ENCODE peak calls at places on chromosome 1, in four cellular contexts. M is HAP-1, G is astrocyte of the spinal cord, I is Panc1. J is an unnamed sample.

GRCh38 chr1:110339040-110339426 is at the start of gene RBM15:
- DNase-seq in M (peak), G (peak), I (peak), J (peak)

GRCh38 chr1:55639051-55639450 is 423.9 kb upstream of the USP24 start:
- DNase-seq in M (no peak), G (no peak), I (no peak), J (no peak)

GRCh38 chr1:84693774-84694173 is 3.5 kb upstream of the SSX2IP start:
- DNase-seq in M (no peak), G (no peak), I (no peak), J (no peak)

GRCh38 chr1:155070721-155071556 is 7.4 kb downstream of the EFNA4 start:
- DNase-seq in M (peak), G (peak), I (no peak), J (no peak)

GRCh38 chr1:205963756-205964155 is 20.5 kb upstream of the SLC26A9 start:
- DNase-seq in M (no peak), G (no peak), I (no peak), J (no peak)

GRCh38 chr1:77671836-77672235 is 10.6 kb downstream of the ZZZ3 start:
- DNase-seq in M (no peak), G (no peak), I (no peak), J (peak)

GRCh38 chr1:12097321-12097720 is 34.2 kb downstream of the TNFRSF8 start:
- DNase-seq in M (no peak), G (no peak), I (no peak), J (no peak)

GRCh38 chr1:151846062-151846568 is 6.5 kb upstream of the C2CD4D start:
- DNase-seq in M (no peak), G (peak), I (no peak), J (peak)

GRCh38 chr1:76668046-76668445 is 199.2 kb upstream of the ST6GALNAC5 start:
- DNase-seq in M (no peak), G (peak), I (no peak), J (no peak)

GRCh38 chr1:201542166-201543045 is 3.5 kb downstream of the NAV1 start:
- DNase-seq in M (no peak), G (peak), I (no peak), J (no peak)

GRCh38 chr1:75170006-75170405 is 35.8 kb downstream of the LHX8 start:
- DNase-seq in M (no peak), G (no peak), I (no peak), J (no peak)

GRCh38 chr1:103561612-103562395 is 9.6 kb upstream of the AMY2B start:
- DNase-seq in M (no peak), G (no peak), I (no peak), J (peak)

GRCh38 chr1:96991261-96991660 is 269.7 kb downstream of the PTBP2 start:
- DNase-seq in M (no peak), G (no peak), I (no peak), J (no peak)

GRCh38 chr1:34549199-34549598 is 205.6 kb upstream of the GJB5 start:
- DNase-seq in M (peak), G (no peak), I (no peak), J (no peak)

GRCh38 chr1:231990388-231990787 is 363.8 kb downstream of the DISC1 start:
- DNase-seq in M (no peak), G (no peak), I (no peak), J (no peak)

GRCh38 chr1:211944733-211945500 is 90.4 kb downstream of the INTS7 start:
- DNase-seq in M (peak), G (peak), I (no peak), J (no peak)

DNA sequence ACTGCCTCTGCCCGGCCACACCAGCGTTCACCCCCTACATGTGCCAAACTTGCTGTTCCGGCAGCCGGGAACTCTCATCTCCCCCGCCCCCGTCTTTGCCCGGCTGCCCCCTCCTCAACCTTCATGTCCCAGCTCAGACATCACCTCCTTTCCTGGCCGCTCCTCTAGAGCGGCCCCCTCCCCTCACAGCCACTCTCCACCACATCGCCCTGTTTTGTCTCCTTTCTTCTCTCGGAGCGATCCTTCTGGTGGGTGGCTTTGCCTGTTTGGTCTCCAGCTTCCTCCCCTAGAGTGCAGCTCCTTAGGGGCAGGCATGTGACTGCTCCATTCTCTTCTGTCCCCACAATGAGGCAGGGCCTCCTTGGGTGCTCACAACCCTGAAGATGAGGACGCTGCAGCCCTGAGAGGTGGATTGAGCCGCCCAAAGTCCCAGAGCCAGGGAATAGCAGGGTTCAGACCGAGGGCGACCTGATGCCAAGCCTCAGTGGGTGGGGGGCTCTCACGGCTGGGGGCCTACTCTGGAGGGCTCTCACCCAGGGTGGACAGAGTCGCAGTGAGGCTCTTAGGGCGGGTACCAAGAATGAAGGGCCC is 44.9 kb upstream of the ECE1 start:
- DNase-seq in M (no peak), G (no peak), I (no peak), J (no peak)
- H3K4me3 ChIP-seq in M (no peak), G (peak), I (peak), J (peak)

GRCh38 chr1:86155807-86156561 is 588 bp downstream of the COL24A1 start:
- DNase-seq in M (peak), G (peak), I (no peak), J (peak)

GRCh38 chr1:86154581-86155060 is 2.0 kb downstream of the COL24A1 start:
- DNase-seq in M (no peak), G (no peak), I (no peak), J (no peak)

GRCh38 chr1:86159800-86160199 is 3.2 kb upstream of the COL24A1 start:
- DNase-seq in M (no peak), G (no peak), I (no peak), J (no peak)

GRCh38 chr1:86155061-86155806 is 1.3 kb downstream of the COL24A1 start:
- DNase-seq in M (no peak), G (peak), I (no peak), J (no peak)

GRCh38 chr1:86156571-86157455 is at the start of gene COL24A1:
- DNase-seq in M (peak), G (peak), I (no peak), J (peak)
- H3K4me3 ChIP-seq in M (peak), G (peak), I (peak), J (peak)

DNA sequence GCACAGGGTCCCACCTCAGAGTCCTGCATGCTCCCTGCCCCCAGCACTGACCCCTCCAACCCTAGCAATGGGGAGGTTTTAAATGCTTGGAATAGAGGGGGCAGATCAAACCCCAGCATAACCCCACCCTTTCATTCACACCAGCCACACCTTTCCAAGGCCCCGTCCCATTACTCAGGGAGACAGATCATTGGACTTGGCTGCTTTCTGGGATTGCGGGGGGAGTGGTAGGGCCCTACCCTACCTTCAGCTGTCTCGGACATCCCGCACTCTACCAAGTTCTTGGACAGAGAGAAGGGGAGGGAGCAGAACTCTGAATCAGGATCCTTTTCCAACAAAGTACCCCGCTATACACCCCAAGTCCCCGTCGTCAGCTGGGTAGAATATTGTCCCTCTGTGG is 983 bp downstream of the PADI2 start:
- DNase-seq in M (no peak), G (no peak), I (no peak), J (no peak)
- H3K4me3 ChIP-seq in M (no peak), G (peak), I (peak), J (no peak)

DNA sequence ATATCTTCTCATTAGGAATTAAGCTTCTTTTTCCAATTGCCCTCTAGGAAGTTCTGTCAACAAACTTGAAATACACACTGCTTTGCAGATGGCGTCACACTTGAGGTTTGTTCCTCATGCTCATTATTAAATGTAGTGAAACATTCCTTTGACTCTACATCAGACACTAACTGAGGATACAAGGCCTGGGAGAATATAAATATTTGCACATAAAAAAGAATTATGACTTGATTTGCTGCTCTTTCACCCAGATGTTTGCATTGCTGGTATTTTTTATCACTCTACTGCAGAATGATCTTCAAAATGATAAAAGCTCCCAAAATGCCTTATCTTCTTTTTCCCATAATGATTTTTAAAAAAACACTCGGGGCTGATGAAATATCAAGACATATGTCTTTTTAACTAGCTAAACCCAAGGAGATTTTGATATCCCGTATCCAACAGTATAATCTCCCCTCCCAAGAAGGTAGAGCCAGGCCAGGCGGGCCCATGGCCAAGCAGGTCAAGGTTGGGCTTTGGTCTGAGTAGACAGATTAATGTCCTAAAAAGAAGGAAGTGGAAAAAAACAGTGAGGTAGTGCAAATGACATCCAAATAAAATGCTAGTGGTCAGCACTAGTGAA is 264.6 kb downstream of the HHIPL2 start:
- DNase-seq in M (no peak), G (peak), I (no peak), J (peak)
- H3K4me3 ChIP-seq in M (no peak), G (no peak), I (no peak), J (no peak)

DNA sequence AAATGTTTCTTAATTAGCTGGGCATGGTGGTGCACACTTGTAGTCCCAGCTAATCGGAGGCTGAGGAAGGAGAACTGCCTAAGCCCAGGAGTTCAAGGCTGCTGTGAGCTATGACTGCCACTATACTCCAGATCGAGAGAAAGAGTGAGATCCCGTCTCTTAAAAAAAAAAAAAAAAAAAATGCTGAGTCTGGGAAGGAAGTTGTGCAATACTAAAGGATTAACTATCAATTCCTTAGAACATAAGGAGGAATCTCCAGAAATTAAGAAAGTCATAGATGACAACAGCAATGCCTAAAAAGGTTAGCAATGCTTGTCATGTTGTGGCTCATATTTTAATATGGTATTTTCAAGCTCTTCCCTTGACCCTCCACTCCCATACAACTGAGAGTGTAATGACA is 5.3 kb downstream of the LUZP1 start:
- DNase-seq in M (no peak), G (no peak), I (no peak), J (no peak)
- H3K4me3 ChIP-seq in M (no peak), G (no peak), I (no peak), J (no peak)

GRCh38 chr1:203691454-203691853 is 64.8 kb downstream of the ATP2B4 start:
- DNase-seq in M (no peak), G (no peak), I (no peak), J (no peak)

GRCh38 chr1:203695116-203695515 is 68.5 kb downstream of the ATP2B4 start:
- DNase-seq in M (no peak), G (no peak), I (no peak), J (no peak)

GRCh38 chr1:203690730-203691129 is 64.1 kb downstream of the ATP2B4 start:
- DNase-seq in M (no peak), G (no peak), I (no peak), J (no peak)

GRCh38 chr1:203696673-203697072 is 68.3 kb upstream of the LAX1 start:
- DNase-seq in M (no peak), G (no peak), I (no peak), J (no peak)

DNA sequence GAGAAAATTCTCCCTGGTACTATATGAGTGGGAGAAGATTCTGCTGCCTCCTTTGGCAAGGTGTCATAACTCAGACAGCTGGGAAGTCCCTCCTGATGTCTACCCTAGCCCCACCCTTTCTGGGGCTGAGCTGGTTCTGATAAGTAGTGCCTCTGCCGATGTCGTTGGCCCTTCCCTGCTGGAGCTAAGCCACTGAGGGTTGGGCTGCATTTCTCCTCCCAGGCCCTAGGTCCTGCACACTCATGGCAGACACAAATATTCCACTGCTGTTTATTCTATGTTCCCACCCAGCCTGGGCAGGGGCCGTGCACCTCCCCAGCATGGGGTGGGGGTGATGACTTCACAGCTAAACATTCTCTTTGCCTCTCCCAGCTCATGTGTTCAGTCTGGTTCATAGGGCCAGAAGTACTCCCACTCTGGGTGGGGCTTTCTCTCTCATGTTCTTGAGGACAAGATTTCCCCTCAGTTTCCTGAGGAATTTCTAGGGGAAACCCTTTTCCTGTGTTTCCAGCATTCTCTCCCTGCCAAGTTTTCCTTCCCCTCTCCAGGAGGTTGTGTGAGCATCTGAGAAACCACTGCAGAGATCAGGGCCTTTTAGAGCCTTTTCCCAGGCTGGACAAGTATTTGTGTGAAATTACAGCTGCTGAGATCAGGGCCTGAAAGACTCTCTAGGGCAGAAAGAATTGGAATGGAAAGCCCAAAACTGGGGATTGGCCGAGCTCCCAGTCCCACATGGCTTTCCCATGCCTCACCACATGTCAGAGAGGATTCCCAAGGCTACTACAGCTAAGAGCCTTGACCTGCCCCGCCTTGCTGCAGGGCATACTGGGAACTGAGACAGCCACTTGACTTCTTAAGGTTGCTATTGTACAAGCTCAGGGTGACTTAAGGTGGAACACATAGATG is 66.2 kb downstream of the ATP2B4 start:
- DNase-seq in M (peak), G (peak), I (no peak), J (peak)
- H3K4me3 ChIP-seq in M (no peak), G (no peak), I (no peak), J (no peak)

GRCh38 chr1:247119600-247120407 is 15.6 kb upstream of the ZNF669 start:
- DNase-seq in M (no peak), G (no peak), I (no peak), J (no peak)
- H3K4me3 ChIP-seq in M (no peak), G (no peak), I (no peak), J (no peak)

GRCh38 chr1:3064296-3064850 is 4.6 kb upstream of the PRDM16 start:
- DNase-seq in M (no peak), G (no peak), I (no peak), J (no peak)
- H3K4me3 ChIP-seq in M (no peak), G (no peak), I (no peak), J (no peak)

GRCh38 chr1:203477748-203478147 is 2.1 kb downstream of the PRELP start:
- DNase-seq in M (no peak), G (no peak), I (no peak), J (no peak)
- H3K4me3 ChIP-seq in M (no peak), G (no peak), I (no peak), J (no peak)

GRCh38 chr1:866095-866494 is 57.6 kb upstream of the SAMD11 start:
- DNase-seq in M (no peak), G (no peak), I (no peak), J (no peak)

DNA sequence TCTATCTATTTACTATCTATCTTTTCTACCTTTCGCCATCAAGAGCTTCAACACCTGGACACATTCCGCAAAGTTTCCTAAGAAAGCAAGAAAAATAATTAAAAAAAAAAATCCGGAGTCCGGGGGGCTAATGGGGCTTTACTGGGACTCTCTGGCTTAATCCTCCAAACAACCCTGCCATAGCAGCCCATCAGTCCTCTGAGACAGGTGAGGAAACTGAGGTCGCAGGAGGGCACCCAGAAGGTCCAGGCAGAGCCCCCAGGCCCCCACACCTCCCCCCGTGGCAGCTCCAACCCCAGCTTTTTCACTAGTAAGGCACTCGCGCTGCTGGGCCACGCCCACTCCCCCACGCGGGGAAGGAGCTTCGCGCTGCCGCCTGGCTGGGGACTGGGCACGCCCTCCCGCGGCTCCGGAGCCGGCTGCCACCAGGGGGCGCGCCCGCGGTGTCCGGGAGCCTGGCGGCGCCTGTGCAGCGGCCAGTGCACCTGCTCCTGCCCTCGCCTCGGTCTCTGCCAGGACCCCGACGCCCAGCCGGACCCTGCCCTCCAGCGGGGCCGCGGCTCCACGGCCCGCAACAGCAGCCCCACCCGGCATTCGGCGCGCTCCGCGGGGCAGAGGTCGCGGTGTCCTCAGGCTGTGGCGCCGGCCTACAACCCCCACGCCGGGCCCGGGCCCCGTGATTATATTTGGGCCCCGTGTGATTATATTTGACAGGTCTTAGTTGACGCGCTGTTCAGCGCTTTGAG is 54.1 kb upstream of the SAMD11 start:
- DNase-seq in M (peak), G (peak), I (no peak), J (no peak)
- H3K4me3 ChIP-seq in M (no peak), G (no peak), I (peak), J (no peak)

J was measured in skeletal muscle cell.